ENCODE peak calls at places on chromosomes 7 and 10, in four cellular contexts. One of them, this sample, is unnamed.

GRCh38 chr7:158975526-158976467 is 119.4 kb downstream of the DYNC2I1 start:
- DNase-seq in foreskin fibroblast: no peak
- DNase-seq in CD8-positive, alpha-beta T cell: peak
- DNase-seq in ovary: no peak
- DNase-seq in this sample: no peak

GRCh38 chr10:35795131-35795819 is 153.2 kb upstream of the FZD8 start:
- DNase-seq in foreskin fibroblast: no peak
- DNase-seq in CD8-positive, alpha-beta T cell: no peak
- DNase-seq in ovary: no peak
- DNase-seq in this sample: peak

GRCh38 chr7:93663561-93664299 is 89.2 kb upstream of the CALCR start:
- DNase-seq in foreskin fibroblast: no peak
- DNase-seq in CD8-positive, alpha-beta T cell: no peak
- DNase-seq in ovary: no peak
- DNase-seq in this sample: no peak

GRCh38 chr7:151197932-151198331 is 10.9 kb upstream of the ASB10 start:
- DNase-seq in foreskin fibroblast: no peak
- DNase-seq in CD8-positive, alpha-beta T cell: no peak
- DNase-seq in ovary: no peak
- DNase-seq in this sample: no peak

GRCh38 chr10:99565166-99565565 is 32.4 kb downstream of the NKX2-3 start:
- DNase-seq in foreskin fibroblast: no peak
- DNase-seq in CD8-positive, alpha-beta T cell: no peak
- DNase-seq in ovary: no peak
- DNase-seq in this sample: no peak

GRCh38 chr7:128217972-128218652 is 23.0 kb upstream of the LEP start:
- DNase-seq in foreskin fibroblast: no peak
- DNase-seq in CD8-positive, alpha-beta T cell: no peak
- DNase-seq in ovary: no peak
- DNase-seq in this sample: no peak

GRCh38 chr10:3495281-3495680 is 289.7 kb downstream of the KLF6 start:
- DNase-seq in foreskin fibroblast: no peak
- DNase-seq in CD8-positive, alpha-beta T cell: no peak
- DNase-seq in ovary: no peak
- DNase-seq in this sample: no peak

GRCh38 chr7:128872394-128872824 is 9.8 kb downstream of the ATP6V1F start:
- DNase-seq in foreskin fibroblast: no peak
- DNase-seq in CD8-positive, alpha-beta T cell: no peak
- DNase-seq in ovary: no peak
- DNase-seq in this sample: no peak

GRCh38 chr7:16791071-16791470 is 13.7 kb downstream of the AGR2 start:
- DNase-seq in foreskin fibroblast: peak
- DNase-seq in CD8-positive, alpha-beta T cell: no peak
- DNase-seq in ovary: no peak
- DNase-seq in this sample: peak

GRCh38 chr10:3761111-3761686 is 23.8 kb downstream of the KLF6 start:
- DNase-seq in foreskin fibroblast: no peak
- DNase-seq in CD8-positive, alpha-beta T cell: no peak
- DNase-seq in ovary: no peak
- DNase-seq in this sample: no peak

GRCh38 chr7:29408841-29409243 is 154.8 kb upstream of the PRR15 start:
- DNase-seq in foreskin fibroblast: peak
- DNase-seq in CD8-positive, alpha-beta T cell: peak
- DNase-seq in ovary: no peak
- DNase-seq in this sample: peak

GRCh38 chr7:116863168-116863670 is 832 bp downstream of the CAPZA2 start:
- DNase-seq in foreskin fibroblast: no peak
- DNase-seq in CD8-positive, alpha-beta T cell: no peak
- DNase-seq in ovary: peak
- DNase-seq in this sample: peak

GRCh38 chr10:57983226-57983870 is 284.3 kb downstream of the IPMK start:
- DNase-seq in foreskin fibroblast: no peak
- DNase-seq in CD8-positive, alpha-beta T cell: no peak
- DNase-seq in ovary: no peak
- DNase-seq in this sample: no peak

GRCh38 chr10:78619244-78619851 is 449.4 kb upstream of the ZMIZ1 start:
- DNase-seq in foreskin fibroblast: no peak
- DNase-seq in CD8-positive, alpha-beta T cell: no peak
- DNase-seq in ovary: no peak
- DNase-seq in this sample: no peak

GRCh38 chr10:98236866-98237265 is 31.1 kb downstream of the LOXL4 start:
- DNase-seq in foreskin fibroblast: no peak
- DNase-seq in CD8-positive, alpha-beta T cell: no peak
- DNase-seq in ovary: no peak
- DNase-seq in this sample: no peak

GRCh38 chr7:80826520-80827237 is 92.2 kb downstream of the SEMA3C start:
- DNase-seq in foreskin fibroblast: peak
- DNase-seq in CD8-positive, alpha-beta T cell: no peak
- DNase-seq in ovary: no peak
- DNase-seq in this sample: peak

GRCh38 chr7:74454948-74455804 is 1.5 kb downstream of the GTF2IRD1 start:
- DNase-seq in foreskin fibroblast: no peak
- DNase-seq in CD8-positive, alpha-beta T cell: no peak
- DNase-seq in ovary: peak
- DNase-seq in this sample: no peak

GRCh38 chr7:27164381-27165088 is 802 bp downstream of the HOXA9 start:
- DNase-seq in foreskin fibroblast: no peak
- DNase-seq in CD8-positive, alpha-beta T cell: no peak
- DNase-seq in ovary: no peak
- DNase-seq in this sample: no peak

DNA sequence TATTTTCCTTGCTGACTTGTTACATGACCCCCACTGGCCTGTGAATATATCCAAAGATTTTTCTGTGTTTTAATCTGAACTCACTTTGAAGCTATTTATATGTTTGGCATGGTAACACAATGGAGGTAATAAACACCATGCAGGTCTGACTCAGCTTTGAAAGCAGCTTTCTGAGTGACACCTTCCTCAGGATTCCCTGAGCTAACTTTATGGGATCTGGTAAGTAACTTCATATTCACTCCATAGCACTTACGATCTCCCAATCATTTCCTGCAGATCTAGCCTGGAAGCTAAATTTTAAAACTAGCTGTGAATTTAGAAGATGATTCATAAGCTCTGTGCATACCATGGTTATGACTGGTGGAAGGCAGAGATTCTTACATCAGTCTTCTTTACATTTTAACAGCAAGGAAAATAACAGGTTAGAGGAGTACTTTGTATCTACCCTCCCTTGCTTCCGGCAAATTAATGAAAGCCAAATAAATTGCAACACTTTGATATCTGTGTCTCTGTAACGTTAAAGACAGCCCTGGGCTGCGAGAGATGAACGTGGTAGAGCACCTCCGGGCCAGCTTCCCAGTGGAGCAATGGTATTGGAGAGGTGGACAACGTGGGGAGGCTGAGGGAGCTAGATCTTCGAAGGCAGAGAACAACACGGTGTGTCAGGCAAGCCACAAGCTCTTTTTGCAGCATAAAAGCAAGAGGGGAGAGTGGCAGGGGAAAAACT is 170.2 kb upstream of the KLF14 start:
- DNase-seq in foreskin fibroblast: peak
- DNase-seq in CD8-positive, alpha-beta T cell: no peak
- DNase-seq in ovary: no peak
- DNase-seq in this sample: peak
- H3K4me3 ChIP-seq in foreskin fibroblast: no peak
- H3K4me3 ChIP-seq in CD8-positive, alpha-beta T cell: no peak
- H3K4me3 ChIP-seq in ovary: no peak
- H3K4me3 ChIP-seq in this sample: no peak

DNA sequence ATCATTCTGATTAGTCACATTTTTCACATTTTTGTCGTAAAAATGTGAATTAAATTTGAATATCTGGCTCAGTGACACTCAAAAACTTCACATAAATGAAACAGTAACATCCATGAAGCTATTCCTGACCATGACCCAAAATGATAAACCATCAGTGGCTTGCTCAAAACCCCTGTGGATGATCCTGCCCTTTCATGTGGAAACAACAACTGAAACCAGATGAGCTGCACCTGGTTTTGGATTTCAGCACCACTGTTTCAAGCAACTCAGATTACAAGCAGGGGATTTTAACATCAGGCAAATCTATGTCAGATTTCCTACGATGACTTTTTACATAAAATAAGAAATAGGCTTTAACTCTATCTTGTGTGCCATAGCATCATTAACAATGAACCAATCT is 80.3 kb downstream of the AMPH start:
- DNase-seq in foreskin fibroblast: no peak
- DNase-seq in CD8-positive, alpha-beta T cell: no peak
- DNase-seq in ovary: no peak
- DNase-seq in this sample: no peak
- TF ChIP-seq CTCF in foreskin fibroblast: no peak
- TF ChIP-seq CTCF in CD8-positive, alpha-beta T cell: no peak
- TF ChIP-seq CTCF in ovary: no peak
- TF ChIP-seq CTCF in this sample: no peak

GRCh38 chr10:87961314-87961713 is 97.9 kb downstream of the PTEN start:
- DNase-seq in foreskin fibroblast: peak
- DNase-seq in CD8-positive, alpha-beta T cell: no peak
- DNase-seq in ovary: no peak
- DNase-seq in this sample: peak
- H3K4me3 ChIP-seq in foreskin fibroblast: no peak
- H3K4me3 ChIP-seq in CD8-positive, alpha-beta T cell: no peak
- H3K4me3 ChIP-seq in ovary: no peak
- H3K4me3 ChIP-seq in this sample: no peak

GRCh38 chr10:116625845-116626244 is 5.1 kb downstream of the PNLIPRP2 start:
- DNase-seq in foreskin fibroblast: no peak
- DNase-seq in CD8-positive, alpha-beta T cell: no peak
- DNase-seq in ovary: no peak
- DNase-seq in this sample: no peak

GRCh38 chr10:116630020-116630419 is 9.3 kb downstream of the PNLIPRP2 start:
- DNase-seq in foreskin fibroblast: no peak
- DNase-seq in CD8-positive, alpha-beta T cell: no peak
- DNase-seq in ovary: no peak
- DNase-seq in this sample: no peak

GRCh38 chr10:116627386-116627933 is 6.7 kb downstream of the PNLIPRP2 start:
- DNase-seq in foreskin fibroblast: no peak
- DNase-seq in CD8-positive, alpha-beta T cell: no peak
- DNase-seq in ovary: peak
- DNase-seq in this sample: no peak

GRCh38 chr10:116629340-116629739 is 8.6 kb downstream of the PNLIPRP2 start:
- DNase-seq in foreskin fibroblast: no peak
- DNase-seq in CD8-positive, alpha-beta T cell: no peak
- DNase-seq in ovary: no peak
- DNase-seq in this sample: no peak

GRCh38 chr10:116626815-116627214 is 6.1 kb downstream of the PNLIPRP2 start:
- DNase-seq in foreskin fibroblast: no peak
- DNase-seq in CD8-positive, alpha-beta T cell: no peak
- DNase-seq in ovary: no peak
- DNase-seq in this sample: no peak
- TF ChIP-seq CTCF in foreskin fibroblast: no peak
- TF ChIP-seq CTCF in CD8-positive, alpha-beta T cell: no peak
- TF ChIP-seq CTCF in ovary: no peak
- TF ChIP-seq CTCF in this sample: no peak

DNA sequence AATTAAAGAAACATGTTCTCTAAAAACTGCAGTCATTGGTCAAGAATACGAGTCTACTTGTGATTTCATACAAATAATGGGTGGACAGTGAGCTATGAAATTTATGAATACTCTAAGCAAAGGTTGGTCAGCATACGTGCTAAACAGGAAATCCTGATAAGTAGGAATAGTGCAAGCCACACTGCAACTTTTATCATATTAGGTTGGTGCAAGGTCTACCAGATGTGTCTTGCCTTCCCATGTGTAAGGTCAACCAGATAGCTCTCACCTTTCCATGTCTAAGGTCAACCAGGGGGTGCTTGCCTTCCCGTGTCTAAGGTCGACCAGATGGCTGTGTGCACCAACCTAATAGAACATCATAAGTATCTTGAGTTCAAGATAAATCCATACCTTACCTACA is 2.0 kb upstream of the ITGB1 start:
- DNase-seq in foreskin fibroblast: no peak
- DNase-seq in CD8-positive, alpha-beta T cell: no peak
- DNase-seq in ovary: no peak
- DNase-seq in this sample: no peak
- H3K4me3 ChIP-seq in foreskin fibroblast: peak
- H3K4me3 ChIP-seq in CD8-positive, alpha-beta T cell: no peak
- H3K4me3 ChIP-seq in ovary: no peak
- H3K4me3 ChIP-seq in this sample: peak

This sample was measured in astrocyte of the spinal cord.